ENCODE peak calls at places on chromosomes 12 and 14, in ten cellular contexts. One of them, this sample, is unnamed.
A peak's percentile ranks its signal among the peaks of the same experiment; 100 is the strongest.

GRCh38 chr12:74328623-74329022 is 209.0 kb upstream of the ATXN7L3B start:
- DNase-seq in EL: peak; percentile 8
- DNase-seq in activated CD4-positive, CD25-positive, alpha-beta regulatory T cell treated with anti-CD3 and anti-CD28 coated beads, Interleukin-2, amount 50 U/mL, for 16 hours: no peak
- DNase-seq in HEK293T: no peak
- DNase-seq in brain microvascular endothelial cell: no peak
- DNase-seq in heart left ventricle: no peak
- DNase-seq in mesenchymal stem cell: no peak
- DNase-seq in NCI-H1105: no peak
- DNase-seq in Kasumi-1: no peak
- DNase-seq in GM13977: no peak
- DNase-seq in this sample: no peak

GRCh38 chr14:61609143-61609851 is 86.0 kb upstream of the HIF1A start:
- DNase-seq in EL: peak; percentile 77
- DNase-seq in activated CD4-positive, CD25-positive, alpha-beta regulatory T cell treated with anti-CD3 and anti-CD28 coated beads, Interleukin-2, amount 50 U/mL, for 16 hours: no peak
- DNase-seq in HEK293T: no peak
- DNase-seq in brain microvascular endothelial cell: no peak
- DNase-seq in heart left ventricle: no peak
- DNase-seq in mesenchymal stem cell: peak; percentile 70
- DNase-seq in NCI-H1105: peak; percentile 51
- DNase-seq in Kasumi-1: no peak
- DNase-seq in GM13977: no peak
- DNase-seq in this sample: no peak

GRCh38 chr12:76784600-76785051 is 20.7 kb downstream of the ZDHHC17 start:
- DNase-seq in EL: peak; percentile 68
- DNase-seq in activated CD4-positive, CD25-positive, alpha-beta regulatory T cell treated with anti-CD3 and anti-CD28 coated beads, Interleukin-2, amount 50 U/mL, for 16 hours: no peak
- DNase-seq in HEK293T: no peak
- DNase-seq in brain microvascular endothelial cell: peak; percentile 21
- DNase-seq in heart left ventricle: no peak
- DNase-seq in mesenchymal stem cell: no peak
- DNase-seq in NCI-H1105: no peak
- DNase-seq in Kasumi-1: no peak
- DNase-seq in GM13977: no peak
- DNase-seq in this sample: no peak

GRCh38 chr14:68775614-68776126 is 17.2 kb downstream of the ZFP36L1 start:
- DNase-seq in EL: no peak
- DNase-seq in activated CD4-positive, CD25-positive, alpha-beta regulatory T cell treated with anti-CD3 and anti-CD28 coated beads, Interleukin-2, amount 50 U/mL, for 16 hours: no peak
- DNase-seq in HEK293T: no peak
- DNase-seq in brain microvascular endothelial cell: no peak
- DNase-seq in heart left ventricle: peak; percentile 16
- DNase-seq in mesenchymal stem cell: no peak
- DNase-seq in NCI-H1105: no peak
- DNase-seq in Kasumi-1: no peak
- DNase-seq in GM13977: no peak
- DNase-seq in this sample: no peak

GRCh38 chr14:64081174-64081746 is 212.9 kb downstream of the ESR2 start:
- DNase-seq in EL: no peak
- DNase-seq in activated CD4-positive, CD25-positive, alpha-beta regulatory T cell treated with anti-CD3 and anti-CD28 coated beads, Interleukin-2, amount 50 U/mL, for 16 hours: no peak
- DNase-seq in HEK293T: no peak
- DNase-seq in brain microvascular endothelial cell: no peak
- DNase-seq in heart left ventricle: no peak
- DNase-seq in mesenchymal stem cell: no peak
- DNase-seq in NCI-H1105: no peak
- DNase-seq in Kasumi-1: no peak
- DNase-seq in GM13977: no peak
- DNase-seq in this sample: no peak

GRCh38 chr14:49975286-49975685 is 82.4 kb downstream of the ARF6 start:
- DNase-seq in EL: peak; percentile 95
- DNase-seq in activated CD4-positive, CD25-positive, alpha-beta regulatory T cell treated with anti-CD3 and anti-CD28 coated beads, Interleukin-2, amount 50 U/mL, for 16 hours: no peak
- DNase-seq in HEK293T: no peak
- DNase-seq in brain microvascular endothelial cell: peak; percentile 90
- DNase-seq in heart left ventricle: no peak
- DNase-seq in mesenchymal stem cell: peak; percentile 96
- DNase-seq in NCI-H1105: no peak
- DNase-seq in Kasumi-1: no peak
- DNase-seq in GM13977: no peak
- DNase-seq in this sample: peak; percentile 69

GRCh38 chr12:19643635-19644034 is 204.3 kb downstream of the AEBP2 start:
- DNase-seq in EL: peak; percentile 36
- DNase-seq in activated CD4-positive, CD25-positive, alpha-beta regulatory T cell treated with anti-CD3 and anti-CD28 coated beads, Interleukin-2, amount 50 U/mL, for 16 hours: no peak
- DNase-seq in HEK293T: peak; percentile 23
- DNase-seq in brain microvascular endothelial cell: peak; percentile 37
- DNase-seq in heart left ventricle: no peak
- DNase-seq in mesenchymal stem cell: peak; percentile 76
- DNase-seq in NCI-H1105: no peak
- DNase-seq in Kasumi-1: no peak
- DNase-seq in GM13977: no peak
- DNase-seq in this sample: peak; percentile 32

GRCh38 chr12:17609152-17609551 is 480.8 kb downstream of the RERGL start:
- DNase-seq in EL: no peak
- DNase-seq in activated CD4-positive, CD25-positive, alpha-beta regulatory T cell treated with anti-CD3 and anti-CD28 coated beads, Interleukin-2, amount 50 U/mL, for 16 hours: no peak
- DNase-seq in HEK293T: no peak
- DNase-seq in brain microvascular endothelial cell: no peak
- DNase-seq in heart left ventricle: no peak
- DNase-seq in mesenchymal stem cell: no peak
- DNase-seq in NCI-H1105: peak; percentile 14
- DNase-seq in Kasumi-1: no peak
- DNase-seq in GM13977: no peak
- DNase-seq in this sample: no peak

GRCh38 chr14:76768201-76768656 is 7.0 kb downstream of the VASH1 start:
- DNase-seq in EL: no peak
- DNase-seq in activated CD4-positive, CD25-positive, alpha-beta regulatory T cell treated with anti-CD3 and anti-CD28 coated beads, Interleukin-2, amount 50 U/mL, for 16 hours: peak; percentile 18
- DNase-seq in HEK293T: no peak
- DNase-seq in brain microvascular endothelial cell: no peak
- DNase-seq in heart left ventricle: peak; percentile 84
- DNase-seq in mesenchymal stem cell: peak; percentile 79
- DNase-seq in NCI-H1105: no peak
- DNase-seq in Kasumi-1: peak; percentile 99
- DNase-seq in GM13977: peak; percentile 81
- DNase-seq in this sample: peak; percentile 47

GRCh38 chr12:66467932-66468331 is 165.6 kb downstream of the HELB start:
- DNase-seq in EL: peak; percentile 9
- DNase-seq in activated CD4-positive, CD25-positive, alpha-beta regulatory T cell treated with anti-CD3 and anti-CD28 coated beads, Interleukin-2, amount 50 U/mL, for 16 hours: no peak
- DNase-seq in HEK293T: peak; percentile 16
- DNase-seq in brain microvascular endothelial cell: no peak
- DNase-seq in heart left ventricle: no peak
- DNase-seq in mesenchymal stem cell: no peak
- DNase-seq in NCI-H1105: no peak
- DNase-seq in Kasumi-1: no peak
- DNase-seq in GM13977: no peak
- DNase-seq in this sample: peak; percentile 30

GRCh38 chr14:71399057-71399487 is 491.8 kb downstream of the PCNX1 start:
- DNase-seq in EL: no peak
- DNase-seq in activated CD4-positive, CD25-positive, alpha-beta regulatory T cell treated with anti-CD3 and anti-CD28 coated beads, Interleukin-2, amount 50 U/mL, for 16 hours: no peak
- DNase-seq in HEK293T: no peak
- DNase-seq in brain microvascular endothelial cell: no peak
- DNase-seq in heart left ventricle: no peak
- DNase-seq in mesenchymal stem cell: no peak
- DNase-seq in NCI-H1105: no peak
- DNase-seq in Kasumi-1: peak; percentile 54
- DNase-seq in GM13977: peak; percentile 54
- DNase-seq in this sample: no peak

GRCh38 chr12:77648716-77649115 is 182.0 kb upstream of the NAV3 start:
- DNase-seq in EL: peak; percentile 0
- DNase-seq in activated CD4-positive, CD25-positive, alpha-beta regulatory T cell treated with anti-CD3 and anti-CD28 coated beads, Interleukin-2, amount 50 U/mL, for 16 hours: no peak
- DNase-seq in HEK293T: no peak
- DNase-seq in brain microvascular endothelial cell: no peak
- DNase-seq in heart left ventricle: no peak
- DNase-seq in mesenchymal stem cell: no peak
- DNase-seq in NCI-H1105: no peak
- DNase-seq in Kasumi-1: no peak
- DNase-seq in GM13977: no peak
- DNase-seq in this sample: no peak

GRCh38 chr12:67434653-67435375 is 165.7 kb downstream of the CAND1 start:
- DNase-seq in EL: peak; percentile 94
- DNase-seq in activated CD4-positive, CD25-positive, alpha-beta regulatory T cell treated with anti-CD3 and anti-CD28 coated beads, Interleukin-2, amount 50 U/mL, for 16 hours: no peak
- DNase-seq in HEK293T: no peak
- DNase-seq in brain microvascular endothelial cell: peak; percentile 96
- DNase-seq in heart left ventricle: no peak
- DNase-seq in mesenchymal stem cell: peak; percentile 98
- DNase-seq in NCI-H1105: no peak
- DNase-seq in Kasumi-1: no peak
- DNase-seq in GM13977: no peak
- DNase-seq in this sample: no peak

GRCh38 chr14:39381366-39381765 is 50.9 kb downstream of the FBXO33 start:
- DNase-seq in EL: no peak
- DNase-seq in activated CD4-positive, CD25-positive, alpha-beta regulatory T cell treated with anti-CD3 and anti-CD28 coated beads, Interleukin-2, amount 50 U/mL, for 16 hours: no peak
- DNase-seq in HEK293T: no peak
- DNase-seq in brain microvascular endothelial cell: no peak
- DNase-seq in heart left ventricle: no peak
- DNase-seq in mesenchymal stem cell: no peak
- DNase-seq in NCI-H1105: no peak
- DNase-seq in Kasumi-1: no peak
- DNase-seq in GM13977: no peak
- DNase-seq in this sample: no peak

GRCh38 chr12:24595652-24596235 is 353.2 kb downstream of the BCAT1 start:
- DNase-seq in EL: no peak
- DNase-seq in activated CD4-positive, CD25-positive, alpha-beta regulatory T cell treated with anti-CD3 and anti-CD28 coated beads, Interleukin-2, amount 50 U/mL, for 16 hours: no peak
- DNase-seq in HEK293T: peak; percentile 30
- DNase-seq in brain microvascular endothelial cell: peak; percentile 24
- DNase-seq in heart left ventricle: no peak
- DNase-seq in mesenchymal stem cell: peak; percentile 24
- DNase-seq in NCI-H1105: no peak
- DNase-seq in Kasumi-1: no peak
- DNase-seq in GM13977: no peak
- DNase-seq in this sample: no peak

GRCh38 chr14:76080009-76080408 is 71.7 kb upstream of the GPATCH2L start:
- DNase-seq in EL: no peak
- DNase-seq in activated CD4-positive, CD25-positive, alpha-beta regulatory T cell treated with anti-CD3 and anti-CD28 coated beads, Interleukin-2, amount 50 U/mL, for 16 hours: no peak
- DNase-seq in HEK293T: no peak
- DNase-seq in brain microvascular endothelial cell: no peak
- DNase-seq in heart left ventricle: peak; percentile 54
- DNase-seq in mesenchymal stem cell: no peak
- DNase-seq in NCI-H1105: no peak
- DNase-seq in Kasumi-1: no peak
- DNase-seq in GM13977: no peak
- DNase-seq in this sample: no peak

GRCh38 chr14:39474416-39474911 is 42.2 kb upstream of the FBXO33 start:
- DNase-seq in EL: no peak
- DNase-seq in activated CD4-positive, CD25-positive, alpha-beta regulatory T cell treated with anti-CD3 and anti-CD28 coated beads, Interleukin-2, amount 50 U/mL, for 16 hours: no peak
- DNase-seq in HEK293T: no peak
- DNase-seq in brain microvascular endothelial cell: no peak
- DNase-seq in heart left ventricle: no peak
- DNase-seq in mesenchymal stem cell: no peak
- DNase-seq in NCI-H1105: no peak
- DNase-seq in Kasumi-1: no peak
- DNase-seq in GM13977: no peak
- DNase-seq in this sample: no peak

GRCh38 chr14:75141967-75142366 is 15.1 kb upstream of the NEK9 start:
- DNase-seq in EL: peak; percentile 35
- DNase-seq in activated CD4-positive, CD25-positive, alpha-beta regulatory T cell treated with anti-CD3 and anti-CD28 coated beads, Interleukin-2, amount 50 U/mL, for 16 hours: no peak
- DNase-seq in HEK293T: peak; percentile 25
- DNase-seq in brain microvascular endothelial cell: peak; percentile 38
- DNase-seq in heart left ventricle: no peak
- DNase-seq in mesenchymal stem cell: peak; percentile 65
- DNase-seq in NCI-H1105: no peak
- DNase-seq in Kasumi-1: peak; percentile 32
- DNase-seq in GM13977: no peak
- DNase-seq in this sample: peak; percentile 38

GRCh38 chr12:49893753-49894752 is 9.6 kb downstream of the FAIM2 start:
- DNase-seq in EL: peak; percentile 59
- DNase-seq in activated CD4-positive, CD25-positive, alpha-beta regulatory T cell treated with anti-CD3 and anti-CD28 coated beads, Interleukin-2, amount 50 U/mL, for 16 hours: no peak
- DNase-seq in HEK293T: no peak
- DNase-seq in brain microvascular endothelial cell: no peak
- DNase-seq in heart left ventricle: no peak
- DNase-seq in mesenchymal stem cell: peak; percentile 42
- DNase-seq in NCI-H1105: no peak
- DNase-seq in Kasumi-1: no peak
- DNase-seq in GM13977: no peak
- DNase-seq in this sample: no peak

GRCh38 chr12:337039-337438 is 52.1 kb downstream of the KDM5A start:
- DNase-seq in EL: no peak
- DNase-seq in activated CD4-positive, CD25-positive, alpha-beta regulatory T cell treated with anti-CD3 and anti-CD28 coated beads, Interleukin-2, amount 50 U/mL, for 16 hours: no peak
- DNase-seq in HEK293T: no peak
- DNase-seq in brain microvascular endothelial cell: no peak
- DNase-seq in heart left ventricle: no peak
- DNase-seq in mesenchymal stem cell: no peak
- DNase-seq in NCI-H1105: no peak
- DNase-seq in Kasumi-1: no peak
- DNase-seq in GM13977: no peak
- DNase-seq in this sample: no peak

GRCh38 chr14:99744199-99744872 is 48.9 kb upstream of the EML1 start:
- DNase-seq in EL: peak; percentile 87
- DNase-seq in activated CD4-positive, CD25-positive, alpha-beta regulatory T cell treated with anti-CD3 and anti-CD28 coated beads, Interleukin-2, amount 50 U/mL, for 16 hours: no peak
- DNase-seq in HEK293T: no peak
- DNase-seq in brain microvascular endothelial cell: no peak
- DNase-seq in heart left ventricle: no peak
- DNase-seq in mesenchymal stem cell: peak; percentile 31
- DNase-seq in NCI-H1105: no peak
- DNase-seq in Kasumi-1: no peak
- DNase-seq in GM13977: no peak
- DNase-seq in this sample: no peak

GRCh38 chr14:61101803-61102548 is 120.9 kb downstream of the SLC38A6 start:
- DNase-seq in EL: no peak
- DNase-seq in activated CD4-positive, CD25-positive, alpha-beta regulatory T cell treated with anti-CD3 and anti-CD28 coated beads, Interleukin-2, amount 50 U/mL, for 16 hours: no peak
- DNase-seq in HEK293T: no peak
- DNase-seq in brain microvascular endothelial cell: no peak
- DNase-seq in heart left ventricle: no peak
- DNase-seq in mesenchymal stem cell: peak; percentile 82
- DNase-seq in NCI-H1105: no peak
- DNase-seq in Kasumi-1: peak; percentile 70
- DNase-seq in GM13977: no peak
- DNase-seq in this sample: no peak

GRCh38 chr14:30445394-30445793 is 113.6 kb upstream of the G2E3 start:
- DNase-seq in EL: no peak
- DNase-seq in activated CD4-positive, CD25-positive, alpha-beta regulatory T cell treated with anti-CD3 and anti-CD28 coated beads, Interleukin-2, amount 50 U/mL, for 16 hours: no peak
- DNase-seq in HEK293T: no peak
- DNase-seq in brain microvascular endothelial cell: no peak
- DNase-seq in heart left ventricle: no peak
- DNase-seq in mesenchymal stem cell: no peak
- DNase-seq in NCI-H1105: no peak
- DNase-seq in Kasumi-1: no peak
- DNase-seq in GM13977: no peak
- DNase-seq in this sample: no peak

GRCh38 chr12:105748806-105749600 is 389.8 kb downstream of the NUAK1 start:
- DNase-seq in EL: peak; percentile 31
- DNase-seq in activated CD4-positive, CD25-positive, alpha-beta regulatory T cell treated with anti-CD3 and anti-CD28 coated beads, Interleukin-2, amount 50 U/mL, for 16 hours: no peak
- DNase-seq in HEK293T: no peak
- DNase-seq in brain microvascular endothelial cell: peak; percentile 76
- DNase-seq in heart left ventricle: peak; percentile 36
- DNase-seq in mesenchymal stem cell: no peak
- DNase-seq in NCI-H1105: no peak
- DNase-seq in Kasumi-1: no peak
- DNase-seq in GM13977: no peak
- DNase-seq in this sample: peak; percentile 71

GRCh38 chr14:100282766-100283419 is 23.4 kb downstream of the SLC25A29 start:
- DNase-seq in EL: no peak
- DNase-seq in activated CD4-positive, CD25-positive, alpha-beta regulatory T cell treated with anti-CD3 and anti-CD28 coated beads, Interleukin-2, amount 50 U/mL, for 16 hours: no peak
- DNase-seq in HEK293T: no peak
- DNase-seq in brain microvascular endothelial cell: no peak
- DNase-seq in heart left ventricle: no peak
- DNase-seq in mesenchymal stem cell: no peak
- DNase-seq in NCI-H1105: no peak
- DNase-seq in Kasumi-1: no peak
- DNase-seq in GM13977: no peak
- DNase-seq in this sample: no peak

GRCh38 chr12:50050410-50051280 is 6.8 kb upstream of the ASIC1 start:
- DNase-seq in EL: no peak
- DNase-seq in activated CD4-positive, CD25-positive, alpha-beta regulatory T cell treated with anti-CD3 and anti-CD28 coated beads, Interleukin-2, amount 50 U/mL, for 16 hours: no peak
- DNase-seq in HEK293T: peak; percentile 30
- DNase-seq in brain microvascular endothelial cell: no peak
- DNase-seq in heart left ventricle: peak; percentile 76
- DNase-seq in mesenchymal stem cell: peak; percentile 69
- DNase-seq in NCI-H1105: no peak
- DNase-seq in Kasumi-1: peak; percentile 93
- DNase-seq in GM13977: no peak
- DNase-seq in this sample: peak; percentile 40

GRCh38 chr14:42224053-42224888 is 617.6 kb downstream of the LRFN5 start:
- DNase-seq in EL: peak; percentile 41
- DNase-seq in activated CD4-positive, CD25-positive, alpha-beta regulatory T cell treated with anti-CD3 and anti-CD28 coated beads, Interleukin-2, amount 50 U/mL, for 16 hours: no peak
- DNase-seq in HEK293T: peak; percentile 51
- DNase-seq in brain microvascular endothelial cell: peak; percentile 56
- DNase-seq in heart left ventricle: peak; percentile 54
- DNase-seq in mesenchymal stem cell: peak; percentile 73
- DNase-seq in NCI-H1105: peak; percentile 75
- DNase-seq in Kasumi-1: peak; percentile 74
- DNase-seq in GM13977: peak; percentile 9
- DNase-seq in this sample: peak; percentile 85

GRCh38 chr12:127165567-127166392 is 1101.2 kb upstream of the TMEM132C start:
- DNase-seq in EL: peak; percentile 87
- DNase-seq in activated CD4-positive, CD25-positive, alpha-beta regulatory T cell treated with anti-CD3 and anti-CD28 coated beads, Interleukin-2, amount 50 U/mL, for 16 hours: peak; percentile 61
- DNase-seq in HEK293T: peak; percentile 87
- DNase-seq in brain microvascular endothelial cell: peak; percentile 72
- DNase-seq in heart left ventricle: peak; percentile 91
- DNase-seq in mesenchymal stem cell: peak; percentile 73
- DNase-seq in NCI-H1105: peak; percentile 78
- DNase-seq in Kasumi-1: no peak
- DNase-seq in GM13977: peak; percentile 42
- DNase-seq in this sample: peak; percentile 86

This sample was measured in testis.